ENCODE peak calls at places on chromosomes 12 and 14, in nine cellular contexts. P is NCI-H2029, E is activated T-helper 1 cell treated with Interleukin-2 at 50 U/mL for 16 hours, R is Ammon's horn, T is cardiac muscle cell, F is EH, J is lower lobe of right lung, M is psoas muscle, U is neural crest cell. O is an unnamed sample.

GRCh38 chr12:91383106-91383505 is 200.5 kb upstream of the DCN start:
- DNase-seq in T (no peak), R (no peak), F (no peak), U (no peak), M (no peak), E (no peak), P (no peak), J (no peak), O (no peak)

GRCh38 chr14:102579696-102580551 is 12.5 kb upstream of the RCOR1 start:
- DNase-seq in R (no peak), M (no peak), F (peak), J (peak), P (no peak), E (no peak), T (no peak), U (no peak), O (no peak)

GRCh38 chr12:1435456-1435855 is 158.9 kb downstream of the FBXL14 start:
- DNase-seq in E (no peak), T (no peak), U (no peak), P (no peak), F (peak), R (no peak), J (no peak), M (no peak), O (no peak)

GRCh38 chr12:1019283-1019682 is 28.3 kb downstream of the ERC1 start:
- DNase-seq in J (no peak), T (no peak), R (no peak), F (no peak), U (no peak), M (no peak), E (no peak), P (no peak), O (no peak)

GRCh38 chr14:72739446-72740405 is 154.2 kb downstream of the DPF3 start:
- DNase-seq in F (no peak), P (no peak), E (no peak), R (no peak), M (no peak), T (no peak), J (no peak), U (no peak), O (no peak)

GRCh38 chr14:32255855-32256254 is 52.8 kb upstream of the RNU6-8 start:
- DNase-seq in U (no peak), T (no peak), E (no peak), M (no peak), P (no peak), F (no peak), J (no peak), R (no peak), O (no peak)

GRCh38 chr12:96239711-96240234 is 45.6 kb downstream of the ELK3 start:
- DNase-seq in J (no peak), P (no peak), T (peak), E (no peak), R (no peak), M (no peak), F (no peak), U (no peak), O (no peak)

GRCh38 chr12:109782322-109782695 is 50.9 kb downstream of the TRPV4 start:
- DNase-seq in R (no peak), U (no peak), J (no peak), T (no peak), M (no peak), P (no peak), F (no peak), E (no peak), O (no peak)

GRCh38 chr12:55885113-55885512 is 42.4 kb upstream of the MMP19 start:
- DNase-seq in M (no peak), J (no peak), R (no peak), E (no peak), U (no peak), P (no peak), F (no peak), T (no peak), O (no peak)

GRCh38 chr12:114685869-114686268 is 1.9 kb upstream of the TBX3 start:
- DNase-seq in F (peak), R (no peak), J (no peak), M (no peak), P (no peak), T (no peak), E (no peak), U (no peak), O (no peak)

GRCh38 chr14:100654814-100655795 is 67.9 kb upstream of the BEGAIN start:
- DNase-seq in T (peak), R (no peak), J (peak), U (peak), E (peak), F (no peak), M (no peak), P (no peak), O (no peak)

GRCh38 chr12:31491819-31492598 is 98.9 kb downstream of the DENND5B start:
- DNase-seq in E (no peak), F (peak), M (no peak), U (no peak), T (no peak), P (no peak), R (peak), J (no peak), O (no peak)

GRCh38 chr14:105045710-105046326 is 19.4 kb downstream of the GPR132 start:
- DNase-seq in J (peak), F (peak), R (peak), T (peak), P (peak), E (peak), M (peak), U (peak), O (peak)

GRCh38 chr12:591571-592505 is 71.4 kb downstream of the NINJ2 start:
- DNase-seq in F (no peak), R (no peak), U (no peak), J (no peak), P (no peak), T (peak), M (peak), E (no peak), O (no peak)

GRCh38 chr14:102749833-102750775 is 27.1 kb upstream of the TRAF3 start:
- DNase-seq in E (no peak), J (no peak), F (no peak), U (no peak), R (no peak), T (no peak), P (peak), M (no peak), O (no peak)

GRCh38 chr12:53725824-53726223 is 1.4 kb downstream of the CALCOCO1 start:
- DNase-seq in E (no peak), T (no peak), M (no peak), P (no peak), F (peak), R (no peak), U (no peak), J (no peak), O (no peak)

GRCh38 chr12:46264057-46264456 is 4.8 kb downstream of the SLC38A1 start:
- DNase-seq in U (no peak), J (no peak), F (peak), T (no peak), R (no peak), P (no peak), M (no peak), E (no peak), O (no peak)

GRCh38 chr12:9856154-9856553 is 13.0 kb downstream of the CLEC2B start:
- DNase-seq in E (no peak), T (no peak), M (no peak), R (no peak), P (no peak), J (no peak), F (no peak), U (no peak), O (no peak)

GRCh38 chr12:66716522-66716921 is 37.6 kb upstream of the GRIP1 start:
- DNase-seq in U (no peak), P (no peak), F (no peak), E (no peak), R (no peak), J (no peak), M (no peak), T (no peak), O (no peak)

GRCh38 chr14:51479584-51480305 is 172.0 kb upstream of the FRMD6 start:
- DNase-seq in E (no peak), U (no peak), M (no peak), R (no peak), T (no peak), P (no peak), J (no peak), F (peak), O (no peak)

GRCh38 chr14:63727736-63728728 is at the start of gene SGPP1:
- DNase-seq in F (peak), J (peak), P (peak), T (peak), M (peak), U (peak), R (peak), E (peak), O (peak)

GRCh38 chr12:116148844-116149243 is 128.6 kb downstream of the MED13L start:
- DNase-seq in F (no peak), P (no peak), R (no peak), T (no peak), E (no peak), U (no peak), M (no peak), J (no peak), O (no peak)

GRCh38 chr12:51973560-51973959 is 22.1 kb downstream of the ACVR1B start:
- DNase-seq in P (no peak), E (no peak), T (no peak), M (no peak), U (no peak), F (peak), R (no peak), J (no peak), O (no peak)

GRCh38 chr14:55977346-55977745 is 140.9 kb upstream of the PELI2 start:
- DNase-seq in J (no peak), E (no peak), P (no peak), M (no peak), T (no peak), U (no peak), F (no peak), R (peak), O (no peak)

GRCh38 chr12:121701667-121702277 is 10.8 kb upstream of the TMEM120B start:
- DNase-seq in R (no peak), F (no peak), E (no peak), P (no peak), U (no peak), T (no peak), J (no peak), M (no peak), O (no peak)

GRCh38 chr12:84922721-84923120 is 10.1 kb upstream of the SLC6A15 start:
- DNase-seq in T (no peak), P (no peak), M (no peak), E (no peak), J (no peak), F (no peak), U (no peak), R (no peak), O (no peak)